ENCODE peak calls at places on chromosome 4, in six cellular contexts. M is M059J; H is T follicular helper cell; I is stimulated activated CD4-positive, alpha-beta T cell treated with anti-CD3 and anti-CD28 coated beads, Interleukin-4, amount 100 ng/mL, for 48 hours; W is lower leg skin; U is ureter. D is an unnamed sample.

GRCh38 chr4:40261246-40262078 is 64.6 kb downstream of the RHOH start:
- DNase-seq in M (no peak), H (no peak), I (no peak), W (no peak), U (no peak), D (no peak)

GRCh38 chr4:2084316-2084715 is 25.2 kb downstream of the NAT8L start:
- DNase-seq in M (no peak), H (no peak), I (no peak), W (no peak), U (peak), D (peak)

GRCh38 chr4:73832651-73833237 is 3.7 kb upstream of the CXCL6 start:
- DNase-seq in M (peak), H (no peak), I (no peak), W (no peak), U (no peak), D (no peak)

GRCh38 chr4:73872331-73873108 is 3.3 kb downstream of the CXCL1 start:
- DNase-seq in M (no peak), H (no peak), I (no peak), W (no peak), U (no peak), D (no peak)

GRCh38 chr4:66433706-66434105 is 763.4 kb upstream of the EPHA5 start:
- DNase-seq in M (no peak), H (no peak), I (no peak), W (no peak), U (no peak), D (no peak)

GRCh38 chr4:130124066-130124465 is 1028.1 kb downstream of the C4orf33 start:
- DNase-seq in M (no peak), H (no peak), I (no peak), W (no peak), U (no peak), D (no peak)

GRCh38 chr4:42915484-42915883 is 23.0 kb downstream of the GRXCR1 start:
- DNase-seq in M (no peak), H (no peak), I (no peak), W (no peak), U (no peak), D (no peak)

GRCh38 chr4:34091451-34091850 is 2152.9 kb downstream of the ARAP2 start:
- DNase-seq in M (no peak), H (no peak), I (no peak), W (no peak), U (no peak), D (no peak)

GRCh38 chr4:79048878-79049277 is 109.6 kb upstream of the PAQR3 start:
- DNase-seq in M (no peak), H (no peak), I (no peak), W (no peak), U (no peak), D (no peak)

GRCh38 chr4:176300036-176300435 is 19.7 kb upstream of the SPCS3 start:
- DNase-seq in M (no peak), H (no peak), I (no peak), W (no peak), U (no peak), D (no peak)

GRCh38 chr4:184397516-184398163 is 76.7 kb downstream of the IRF2 start:
- DNase-seq in M (no peak), H (no peak), I (no peak), W (no peak), U (no peak), D (no peak)

GRCh38 chr4:113434247-113434587 is 327.3 kb downstream of the CAMK2D start:
- DNase-seq in M (peak), H (no peak), I (no peak), W (no peak), U (no peak), D (no peak)

GRCh38 chr4:111905511-111905910 is 239.7 kb upstream of the FAM241A start:
- DNase-seq in M (no peak), H (no peak), I (no peak), W (no peak), U (no peak), D (no peak)

GRCh38 chr4:89416968-89417367 is 109.4 kb upstream of the GPRIN3 start:
- DNase-seq in M (no peak), H (no peak), I (no peak), W (no peak), U (no peak), D (no peak)

GRCh38 chr4:74109116-74109791 is 10.3 kb upstream of the CXCL2 start:
- DNase-seq in M (peak), H (no peak), I (no peak), W (peak), U (no peak), D (peak)

GRCh38 chr4:78482281-78482680 is 69.3 kb upstream of the ANXA3 start:
- DNase-seq in M (peak), H (no peak), I (no peak), W (no peak), U (no peak), D (no peak)

GRCh38 chr4:25694466-25694865 is 38.8 kb downstream of the SLC34A2 start:
- DNase-seq in M (peak), H (no peak), I (no peak), W (no peak), U (no peak), D (no peak)

GRCh38 chr4:112942077-112942476 is 107.4 kb upstream of the ANK2 start:
- DNase-seq in M (no peak), H (no peak), I (no peak), W (no peak), U (no peak), D (no peak)

GRCh38 chr4:66640216-66640615 is 905.1 kb downstream of the CENPC start:
- DNase-seq in M (no peak), H (no peak), I (no peak), W (no peak), U (no peak), D (no peak)

GRCh38 chr4:175325230-175325629 is 407.1 kb downstream of the ADAM29 start:
- DNase-seq in M (peak), H (no peak), I (no peak), W (no peak), U (no peak), D (no peak)

GRCh38 chr4:90099795-90100194 is 27.4 kb upstream of the CCSER1 start:
- DNase-seq in M (peak), H (no peak), I (no peak), W (peak), U (no peak), D (no peak)

GRCh38 chr4:89469930-89470375 is 162.4 kb upstream of the GPRIN3 start:
- DNase-seq in M (peak), H (no peak), I (no peak), W (no peak), U (no peak), D (no peak)

GRCh38 chr4:170687751-170688150 is 598.0 kb upstream of the AADAT start:
- DNase-seq in M (no peak), H (no peak), I (no peak), W (no peak), U (no peak), D (no peak)

GRCh38 chr4:39043058-39043696 is 11.0 kb upstream of the TMEM156 start:
- DNase-seq in M (peak), H (no peak), I (no peak), W (no peak), U (no peak), D (no peak)

GRCh38 chr4:173024203-173024602 is 144.4 kb upstream of the GALNT7 start:
- DNase-seq in M (no peak), H (no peak), I (no peak), W (no peak), U (no peak), D (no peak)

GRCh38 chr4:132180020-132180427 is 969.1 kb upstream of the PCDH10 start:
- DNase-seq in M (peak), H (no peak), I (no peak), W (no peak), U (no peak), D (no peak)

GRCh38 chr4:7607156-7607910 is 172.6 kb upstream of the PSAPL1 start:
- DNase-seq in M (peak), H (no peak), I (no peak), W (no peak), U (no peak), D (no peak)

GRCh38 chr4:151573945-151574344 is 165.0 kb downstream of the FHIP1A start:
- DNase-seq in M (no peak), H (no peak), I (no peak), W (peak), U (no peak), D (peak)

GRCh38 chr4:120753854-120754253 is 168.7 kb downstream of the PRDM5 start:
- DNase-seq in M (no peak), H (no peak), I (no peak), W (no peak), U (no peak), D (no peak)

GRCh38 chr4:67680568-67681222 is 20.3 kb downstream of the UBA6 start:
- DNase-seq in M (peak), H (no peak), I (no peak), W (no peak), U (no peak), D (no peak)

GRCh38 chr4:77043507-77044131 is 32.2 kb downstream of the CCNI start:
- DNase-seq in M (peak), H (no peak), I (no peak), W (peak), U (no peak), D (no peak)

GRCh38 chr4:103137446-103137827 is 37.8 kb upstream of the BDH2 start:
- DNase-seq in M (peak), H (no peak), I (no peak), W (no peak), U (no peak), D (no peak)

GRCh38 chr4:188714488-188714887 is 575.2 kb downstream of the TRIML1 start:
- DNase-seq in M (no peak), H (no peak), I (no peak), W (no peak), U (no peak), D (no peak)

GRCh38 chr4:155809835-155810234 is 51.0 kb downstream of the GUCY1B1 start:
- DNase-seq in M (peak), H (no peak), I (peak), W (no peak), U (no peak), D (no peak)

GRCh38 chr4:155777971-155778710 is 19.3 kb downstream of the GUCY1B1 start:
- DNase-seq in M (no peak), H (no peak), I (no peak), W (no peak), U (no peak), D (no peak)

GRCh38 chr4:146814736-146815135 is 130.9 kb downstream of the TTC29 start:
- DNase-seq in M (no peak), H (no peak), I (no peak), W (no peak), U (no peak), D (no peak)

GRCh38 chr4:17662694-17663093 is 48.3 kb downstream of the MED28 start:
- DNase-seq in M (peak), H (no peak), I (no peak), W (no peak), U (no peak), D (no peak)

GRCh38 chr4:78432896-78433295 is 118.7 kb upstream of the ANXA3 start:
- DNase-seq in M (peak), H (no peak), I (no peak), W (no peak), U (no peak), D (no peak)

GRCh38 chr4:10333942-10334341 is 123.3 kb downstream of the ZNF518B start:
- DNase-seq in M (peak), H (no peak), I (no peak), W (no peak), U (no peak), D (no peak)